ENCODE peak calls at places on chromosomes 5 and 9, in eight cellular contexts. G is AG09309; F is astrocyte of the spinal cord; T is cardiac muscle cell; D is left ventricle myocardium inferior; Z is adrenal gland; Y is CD4-positive, alpha-beta T cell; A is tibial artery. H is an unnamed sample.

GRCh38 chr9:76586555-76587314 is 127.8 kb downstream of the GCNT1 start:
- DNase-seq in G (no peak), F (no peak), T (no peak), D (no peak), Z (no peak), Y (no peak), A (no peak), H (no peak)

GRCh38 chr9:93091453-93092081 is 4.5 kb upstream of the CARD19 start:
- DNase-seq in G (no peak), F (peak; percentile 80), T (no peak), D (no peak), Z (peak; percentile 64), Y (peak; percentile 30), A (peak; percentile 66), H (peak; percentile 55)

GRCh38 chr9:32345243-32345642 is 39.2 kb upstream of the ACO1 start:
- DNase-seq in G (no peak), F (no peak), T (no peak), D (no peak), Z (no peak), Y (no peak), A (no peak), H (no peak)

GRCh38 chr9:20997503-20998076 is 33.9 kb downstream of the HACD4 start:
- DNase-seq in G (no peak), F (no peak), T (no peak), D (no peak), Z (no peak), Y (no peak), A (no peak), H (peak; percentile 22)

GRCh38 chr9:4489562-4489918 is 728 bp upstream of the SLC1A1 start:
- DNase-seq in G (no peak), F (no peak), T (peak; percentile 39), D (no peak), Z (peak; percentile 21), Y (no peak), A (peak; percentile 71), H (no peak)

GRCh38 chr9:122941560-122942234 is 877 bp downstream of the RABGAP1 start:
- DNase-seq in G (no peak), F (peak; percentile 58), T (peak; percentile 52), D (no peak), Z (no peak), Y (no peak), A (no peak), H (no peak)

GRCh38 chr5:31855527-31855862 is 216.6 kb downstream of the PDZD2 start:
- DNase-seq in G (no peak), F (no peak), T (no peak), D (no peak), Z (no peak), Y (no peak), A (no peak), H (no peak)

GRCh38 chr5:159965031-159965837 is 43.7 kb upstream of the TTC1 start:
- DNase-seq in G (no peak), F (peak; percentile 72), T (peak; percentile 78), D (peak; percentile 50), Z (peak; percentile 33), Y (no peak), A (no peak), H (no peak)

GRCh38 chr9:84513473-84513872 is 156.1 kb upstream of the NTRK2 start:
- DNase-seq in G (no peak), F (no peak), T (no peak), D (no peak), Z (no peak), Y (no peak), A (no peak), H (no peak)

GRCh38 chr9:3508531-3509374 is 17.0 kb downstream of the RFX3 start:
- DNase-seq in G (no peak), F (peak; percentile 64), T (no peak), D (no peak), Z (no peak), Y (no peak), A (no peak), H (peak; percentile 58)

GRCh38 chr9:61666310-61666709 is 476.5 kb downstream of the SPATA31A7 start:
- DNase-seq in G (no peak), F (no peak), T (no peak), D (no peak), Z (peak; percentile 11), Y (no peak), A (no peak), H (no peak)

GRCh38 chr5:43659075-43659474 is 56.1 kb downstream of the NNT start:
- DNase-seq in G (no peak), F (no peak), T (no peak), D (no peak), Z (no peak), Y (no peak), A (no peak), H (no peak)

GRCh38 chr9:112443200-112443599 is 43.4 kb upstream of the KIAA1958 start:
- DNase-seq in G (peak; percentile 7), F (peak; percentile 23), T (no peak), D (no peak), Z (no peak), Y (peak; percentile 10), A (no peak), H (no peak)

GRCh38 chr5:91119265-91119664 is 263.9 kb downstream of the ARRDC3 start:
- DNase-seq in G (no peak), F (no peak), T (no peak), D (no peak), Z (no peak), Y (no peak), A (no peak), H (no peak)

GRCh38 chr9:121439016-121439415 is 60.6 kb downstream of the GGTA1 start:
- DNase-seq in G (no peak), F (no peak), T (no peak), D (no peak), Z (no peak), Y (no peak), A (no peak), H (no peak)

GRCh38 chr5:150655221-150655620 is 5.8 kb upstream of the MYOZ3 start:
- DNase-seq in G (no peak), F (no peak), T (no peak), D (no peak), Z (peak; percentile 39), Y (no peak), A (no peak), H (no peak)

DNA sequence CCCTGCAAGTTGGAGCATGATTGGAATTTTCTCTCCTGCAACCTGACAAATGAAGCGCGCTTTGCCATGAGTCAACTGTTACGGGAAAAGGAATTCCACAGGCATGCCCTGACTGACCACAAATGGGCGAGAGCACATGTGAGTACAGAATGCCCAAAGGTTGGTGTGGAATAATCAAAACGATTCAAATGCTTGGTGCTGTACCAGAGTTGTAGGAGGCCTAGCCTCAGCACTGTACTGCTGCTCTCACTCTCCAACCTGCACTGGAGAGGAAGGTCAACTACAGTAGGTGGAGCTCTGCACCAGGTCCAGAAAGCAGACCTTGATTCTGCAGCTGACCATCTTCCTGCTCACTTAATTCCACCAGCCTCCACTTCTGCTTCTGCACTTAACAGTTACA is 406.9 kb upstream of the ACTBL2 start:
- DNase-seq in G (peak; percentile 60), F (peak; percentile 90), T (peak; percentile 20), D (no peak), Z (no peak), Y (no peak), A (no peak), H (no peak)
- TF ChIP-seq CTCF in G (peak; percentile 55), F (peak; percentile 53), T (peak; percentile 34), D (peak; percentile 60), Z (no peak), Y (no peak), A (no peak), H (peak; percentile 10)

DNA sequence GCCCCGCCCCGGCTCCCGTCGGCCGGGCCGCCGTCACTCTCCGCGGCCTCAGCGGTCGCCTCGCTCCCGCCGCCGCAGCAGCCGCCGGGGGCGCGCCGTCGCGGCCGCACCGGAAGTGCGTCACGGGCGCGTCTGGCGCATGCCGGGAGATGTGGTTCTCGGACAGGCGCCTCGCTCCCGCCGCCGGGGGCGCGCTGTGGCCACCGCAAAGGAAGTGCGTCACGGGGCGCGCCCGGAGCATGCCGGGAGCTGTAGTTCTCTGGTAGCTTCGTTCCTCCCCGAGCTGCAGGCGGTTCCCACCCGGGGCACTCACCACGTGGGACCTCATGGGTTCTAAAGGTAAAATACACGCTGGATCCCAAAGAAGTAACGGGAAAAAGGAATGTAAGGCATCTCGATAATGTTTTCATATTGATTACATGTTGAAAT is at the start of gene UBAC1:
- DNase-seq in G (peak; percentile 62), F (peak; percentile 94), T (peak; percentile 98), D (peak; percentile 97), Z (peak; percentile 96), Y (peak; percentile 97), A (peak; percentile 97), H (peak; percentile 99)
- TF ChIP-seq CTCF in G (peak; percentile 27), F (peak; percentile 18), T (no peak), D (peak; percentile 70), Z (peak; percentile 63), Y (peak; percentile 20), A (peak; percentile 63), H (no peak)

GRCh38 chr5:156936972-156937371 is 26.1 kb downstream of the TIMD4 start:
- DNase-seq in G (no peak), F (no peak), T (no peak), D (no peak), Z (no peak), Y (no peak), A (no peak), H (no peak)

GRCh38 chr5:156929366-156929948 is 33.6 kb downstream of the TIMD4 start:
- DNase-seq in G (no peak), F (no peak), T (no peak), D (no peak), Z (no peak), Y (no peak), A (no peak), H (no peak)

DNA sequence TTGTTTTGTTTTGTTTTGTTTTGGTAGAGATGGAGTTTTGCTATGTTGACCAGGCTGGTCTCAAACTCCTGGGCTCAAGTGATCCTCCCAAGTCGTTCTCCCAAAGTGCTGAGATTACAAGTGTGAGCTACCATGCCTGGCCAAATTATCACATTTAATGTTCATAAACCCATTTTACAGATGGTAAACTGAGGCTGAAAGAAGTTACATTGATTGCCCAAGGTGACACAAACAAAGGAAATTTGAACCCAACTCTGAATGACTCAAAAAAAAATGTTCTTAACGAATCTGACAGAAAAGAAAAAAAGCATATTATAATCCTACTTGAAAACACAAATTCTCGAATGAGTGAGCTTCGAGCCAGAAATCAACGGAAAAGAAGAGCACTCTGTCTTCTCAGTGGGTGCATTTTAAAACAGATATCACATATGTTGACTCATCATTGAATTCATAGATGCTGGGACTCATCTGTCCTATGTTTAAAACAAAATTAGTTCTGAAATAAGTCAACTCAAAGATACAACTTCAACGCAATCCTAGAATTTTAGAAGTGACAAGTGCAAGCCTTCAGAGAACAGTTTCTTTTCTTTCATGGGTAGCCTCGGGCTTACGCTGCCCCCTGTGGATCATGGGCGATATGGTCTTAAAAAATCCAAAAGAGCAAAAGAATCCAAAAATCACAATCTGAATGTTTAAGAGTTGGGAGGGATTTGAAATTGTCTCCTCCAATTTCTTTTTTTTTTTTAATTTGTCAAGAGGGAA is 28.4 kb downstream of the TIMD4 start:
- DNase-seq in G (no peak), F (no peak), T (peak; percentile 34), D (no peak), Z (peak; percentile 28), Y (peak; percentile 34), A (no peak), H (no peak)
- TF ChIP-seq CTCF in G (peak; percentile 26), F (no peak), T (peak; percentile 23), D (peak; percentile 61), Z (peak; percentile 49), Y (peak; percentile 78), A (no peak), H (peak; percentile 82)

DNA sequence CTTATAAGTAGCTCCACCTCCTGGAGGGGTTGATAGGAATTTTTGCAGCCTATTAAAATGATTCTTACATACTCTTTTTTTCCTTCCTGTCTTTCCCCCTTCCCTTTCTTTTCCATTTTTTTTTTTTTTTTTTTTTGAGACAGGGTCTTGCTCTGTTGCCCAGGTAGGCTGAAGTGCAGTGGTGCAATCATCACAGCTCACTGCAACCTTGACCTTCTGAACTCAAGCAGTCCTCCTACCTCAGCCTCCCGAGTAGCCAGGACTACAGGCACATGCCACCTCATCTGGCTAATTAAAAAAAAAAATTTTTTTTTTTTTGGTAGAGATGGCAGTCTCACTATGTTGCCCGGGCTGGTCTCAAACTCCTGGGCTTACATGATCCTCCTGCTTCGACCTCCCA is 4.3 kb upstream of the TBC1D2 start:
- DNase-seq in G (no peak), F (no peak), T (no peak), D (no peak), Z (no peak), Y (no peak), A (no peak), H (no peak)
- TF ChIP-seq CTCF in G (peak; percentile 5), F (no peak), T (no peak), D (no peak), Z (no peak), Y (no peak), A (no peak), H (no peak)

H was measured in GM06990.